ENCODE peak calls at places on chromosomes 1 and 21, in nine cellular contexts. J, D, U, I, X, G, O, L and R are unnamed samples.

GRCh38 chr1:206004821-206005220 is 1.6 kb upstream of the RAB7B start:
- DNase-seq in X (no peak), G (no peak), I (peak; percentile 61), J (no peak), U (peak; percentile 72), D (no peak), L (no peak), O (no peak), R (no peak)

GRCh38 chr21:43266534-43266933 is 97.7 kb downstream of the CRYAA start:
- DNase-seq in D (no peak), O (no peak), U (no peak), J (no peak), X (no peak), I (no peak), L (no peak), G (no peak), R (no peak)

GRCh38 chr1:158180741-158181576 is at the start of gene CD1D:
- DNase-seq in G (no peak), L (no peak), I (no peak), U (no peak), J (no peak), D (peak; percentile 38), X (no peak), O (no peak), R (no peak)

GRCh38 chr1:236686815-236687160 is 489 bp downstream of the ACTN2 start:
- DNase-seq in U (no peak), D (no peak), O (no peak), G (no peak), L (peak; percentile 81), X (peak; percentile 37), J (no peak), I (no peak), R (peak; percentile 23)

GRCh38 chr1:224929335-224930237 is at the start of gene DNAH14:
- DNase-seq in U (peak; percentile 84), D (peak; percentile 80), L (no peak), I (peak; percentile 67), J (peak; percentile 89), O (no peak), G (peak; percentile 71), X (peak; percentile 91), R (peak; percentile 62)

GRCh38 chr21:44439211-44439600 is 16.1 kb upstream of the LRRC3 start:
- DNase-seq in D (no peak), O (no peak), L (no peak), I (no peak), X (no peak), J (no peak), U (no peak), G (no peak), R (no peak)

GRCh38 chr21:38853421-38853919 is 47.7 kb downstream of the ETS2 start:
- DNase-seq in D (no peak), X (no peak), O (no peak), I (peak; percentile 71), L (peak; percentile 66), U (peak; percentile 53), G (peak; percentile 30), J (peak; percentile 75), R (no peak)

GRCh38 chr1:205978676-205979075 is 24.5 kb downstream of the RAB7B start:
- DNase-seq in X (no peak), D (no peak), U (no peak), L (no peak), O (no peak), I (no peak), G (no peak), J (no peak), R (no peak)

DNA sequence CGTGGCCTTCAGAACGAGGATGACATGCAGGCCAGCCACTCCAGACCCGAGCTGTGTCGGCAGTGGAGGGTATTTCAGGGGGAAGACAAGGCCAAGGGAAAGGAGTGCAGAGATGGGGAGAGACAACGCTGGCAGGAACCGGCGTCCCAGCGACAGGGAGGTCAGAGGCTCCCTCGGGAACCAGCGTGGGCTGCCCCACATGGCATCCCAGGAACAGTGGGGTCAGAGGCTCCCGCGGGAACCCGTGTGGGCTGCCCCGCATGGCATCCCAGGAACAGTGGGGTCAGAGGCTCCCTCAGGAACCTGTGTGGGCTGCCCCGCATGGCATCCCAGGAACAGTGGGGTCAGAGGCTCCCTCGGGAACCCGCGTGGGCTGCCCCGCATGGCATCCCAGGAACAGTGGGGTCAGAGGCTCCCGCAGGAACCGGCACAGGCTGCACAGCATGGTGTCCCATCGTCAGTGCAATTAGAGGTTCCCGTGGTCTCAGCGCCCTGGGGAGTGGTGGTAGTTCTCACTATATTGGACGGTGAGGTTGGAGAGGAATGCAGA is 43.0 kb downstream of the SLC19A1 start:
- DNase-seq in D (no peak), L (no peak), G (no peak), I (peak; percentile 57), U (no peak), O (no peak), X (no peak), J (no peak), R (peak; percentile 11)
- TF ChIP-seq EP300 in D (no peak), L (no peak), G (no peak), I (no peak), U (no peak), O (no peak), X (no peak), J (no peak), R (no peak)

GRCh38 chr1:246108278-246108925 is 398.7 kb downstream of the SMYD3 start:
- DNase-seq in O (no peak), L (no peak), U (no peak), X (no peak), J (no peak), G (no peak), I (no peak), D (no peak), R (no peak)

GRCh38 chr1:246113555-246114095 is 393.5 kb downstream of the SMYD3 start:
- DNase-seq in I (no peak), O (no peak), L (no peak), J (no peak), G (no peak), X (no peak), U (no peak), D (no peak), R (no peak)

GRCh38 chr1:246107516-246108277 is 399.4 kb downstream of the SMYD3 start:
- DNase-seq in I (no peak), U (no peak), X (no peak), D (no peak), J (no peak), L (no peak), O (no peak), G (no peak), R (no peak)

GRCh38 chr1:246111570-246111969 is 395.5 kb downstream of the SMYD3 start:
- DNase-seq in O (no peak), G (no peak), D (no peak), L (no peak), X (no peak), J (no peak), U (no peak), I (no peak), R (no peak)

DNA sequence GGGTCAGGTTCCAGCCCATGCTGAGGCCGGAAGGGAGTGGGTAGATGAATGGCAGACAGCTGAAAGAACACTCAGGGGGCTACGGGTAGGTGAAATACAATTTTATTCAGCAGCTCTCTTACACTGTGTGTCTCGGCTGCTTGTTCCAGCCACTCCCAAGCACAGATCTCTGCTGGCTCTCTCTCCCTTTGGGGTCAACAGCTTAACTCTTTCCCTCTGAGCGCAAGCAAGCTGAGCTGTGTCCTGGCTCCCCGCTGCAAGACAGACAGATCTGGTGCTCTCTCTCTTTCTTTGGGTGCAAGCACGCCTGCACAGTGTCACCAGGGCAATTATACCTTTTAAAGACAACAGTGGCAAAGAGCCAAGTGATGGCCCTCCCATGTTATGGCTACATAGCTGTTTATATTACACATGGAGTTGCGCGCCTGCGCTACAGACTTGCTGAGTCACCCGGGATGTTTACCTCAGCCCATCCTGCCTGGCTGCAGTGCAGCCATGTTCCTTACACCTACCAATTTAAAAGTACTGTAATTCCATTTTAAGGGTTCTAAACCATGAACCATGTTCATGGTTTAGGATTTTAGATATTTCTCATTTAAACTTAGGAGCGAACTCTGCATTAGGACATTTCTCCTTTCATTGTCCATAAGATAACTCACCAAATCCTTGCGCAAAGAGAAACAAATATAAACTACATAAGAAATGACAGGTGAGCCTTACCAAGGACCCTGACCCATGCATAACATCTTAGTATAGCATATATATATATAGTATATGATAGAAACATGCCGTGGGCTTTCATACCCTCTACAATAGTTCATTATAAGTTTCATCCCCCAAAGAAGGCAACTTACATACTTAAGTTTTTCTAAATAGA is 396.5 kb downstream of the SMYD3 start:
- DNase-seq in I (no peak), J (peak; percentile 63), O (no peak), L (no peak), G (no peak), X (peak; percentile 76), U (no peak), D (peak; percentile 21), R (peak; percentile 57)
- TF ChIP-seq EP300 in I (no peak), J (no peak), O (no peak), L (no peak), G (no peak), X (peak; percentile 64), U (no peak), D (no peak), R (no peak)

DNA sequence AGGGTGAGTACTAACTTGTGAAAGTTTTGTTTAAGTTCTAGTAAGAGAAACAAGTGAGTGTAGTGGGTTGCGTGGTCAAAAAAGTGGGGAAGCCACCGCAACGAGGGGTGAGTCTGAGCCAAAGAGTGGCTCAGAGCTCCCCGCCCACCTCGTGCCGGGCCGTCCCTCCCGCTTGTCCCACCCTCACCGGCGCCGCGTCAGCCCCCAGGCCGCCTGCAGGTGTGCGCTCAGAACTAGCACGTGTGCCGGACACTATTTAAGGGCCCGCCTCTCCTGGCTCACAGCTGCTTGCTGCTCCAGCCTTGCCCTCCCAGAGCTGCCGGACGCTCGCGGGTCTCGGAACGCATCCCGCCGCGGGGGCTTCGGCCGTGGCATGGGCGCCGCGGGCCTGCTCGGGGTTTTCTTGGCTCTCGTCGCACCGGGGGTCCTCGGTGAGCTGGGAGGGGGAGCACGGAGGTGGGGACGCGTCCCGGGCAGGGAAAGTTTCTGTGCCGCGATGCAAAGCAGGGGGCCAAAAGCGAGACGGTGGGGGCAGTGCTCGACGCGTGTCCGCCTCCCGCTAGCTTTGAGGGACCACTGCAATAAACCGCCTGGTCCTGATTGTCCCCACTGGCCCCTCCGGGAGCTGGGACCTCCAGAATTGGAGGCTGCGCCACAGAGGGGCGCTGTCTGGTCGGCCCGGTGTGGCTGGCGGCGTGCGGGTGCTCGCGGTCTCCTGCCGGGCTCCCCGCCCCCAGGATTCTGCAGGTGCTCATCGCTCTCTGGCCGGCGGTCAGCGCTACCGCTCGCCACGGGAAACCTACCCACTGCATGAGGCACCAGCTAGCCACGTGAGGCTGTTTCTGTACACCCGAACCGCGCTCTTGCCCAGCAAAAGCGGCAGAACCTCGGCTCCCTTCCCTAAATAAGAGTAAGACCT is at the start of gene CR2:
- DNase-seq in X (peak; percentile 50), D (peak; percentile 71), G (peak; percentile 3), U (peak; percentile 58), L (no peak), I (no peak), J (peak; percentile 4), O (no peak), R (no peak)
- TF ChIP-seq EP300 in X (no peak), D (no peak), G (no peak), U (no peak), L (no peak), I (no peak), J (no peak), O (no peak), R (no peak)

GRCh38 chr21:34560609-34561008 is 48.6 kb upstream of the KCNE1 start:
- DNase-seq in O (no peak), I (no peak), G (no peak), U (no peak), D (no peak), J (no peak), L (no peak), X (no peak), R (no peak)

GRCh38 chr21:34557261-34557660 is 45.3 kb upstream of the KCNE1 start:
- DNase-seq in J (no peak), U (no peak), O (no peak), L (no peak), X (no peak), D (no peak), I (no peak), G (no peak), R (no peak)

GRCh38 chr21:34558960-34559631 is 47.1 kb upstream of the KCNE1 start:
- DNase-seq in I (no peak), O (no peak), D (no peak), X (no peak), L (no peak), J (no peak), G (no peak), U (no peak), R (no peak)

GRCh38 chr21:34560021-34560420 is 48.0 kb upstream of the KCNE1 start:
- DNase-seq in U (no peak), I (no peak), G (no peak), L (no peak), O (no peak), X (no peak), D (no peak), J (no peak), R (no peak)

GRCh38 chr21:34558166-34558565 is 46.2 kb upstream of the KCNE1 start:
- DNase-seq in L (no peak), D (no peak), I (no peak), G (no peak), U (no peak), O (no peak), J (no peak), X (no peak), R (no peak)
- TF ChIP-seq EP300 in L (no peak), D (no peak), I (no peak), G (no peak), U (no peak), O (no peak), J (no peak), X (no peak), R (no peak)